ENCODE peak calls at places on chromosomes 16 and 17, in eight cellular contexts. Z is A549, H is uterus, A is GM13977, K is HCT116, M is fibroblast of lung, S is colonic mucosa, U is BE2C. P is an unnamed sample.

GRCh38 chr17:29099527-29099926 is 56.6 kb downstream of the PIPOX start:
- DNase-seq in Z (no peak), H (no peak), A (no peak), K (no peak), M (no peak), S (no peak), U (no peak), P (no peak)

GRCh38 chr17:1779571-1780074 is 17.8 kb downstream of the SERPINF1 start:
- DNase-seq in Z (no peak), H (peak), A (no peak), K (no peak), M (peak), S (peak), U (no peak), P (no peak)

GRCh38 chr17:80413771-80414507 is 1.0 kb upstream of the ENDOV start:
- DNase-seq in Z (no peak), H (no peak), A (peak), K (no peak), M (no peak), S (no peak), U (no peak), P (no peak)

GRCh38 chr17:48609754-48610281 is 999 bp downstream of the HOXB7 start:
- DNase-seq in Z (no peak), H (no peak), A (no peak), K (no peak), M (no peak), S (no peak), U (no peak), P (no peak)

GRCh38 chr16:47848481-47849109 is 307.2 kb downstream of the ABCC12 start:
- DNase-seq in Z (no peak), H (no peak), A (no peak), K (no peak), M (peak), S (no peak), U (no peak), P (peak)

GRCh38 chr17:68461589-68461988 is 4.3 kb upstream of the WIPI1 start:
- DNase-seq in Z (no peak), H (no peak), A (no peak), K (no peak), M (no peak), S (no peak), U (peak), P (no peak)

GRCh38 chr16:22235839-22236745 is 30.0 kb downstream of the EEF2K start:
- DNase-seq in Z (no peak), H (no peak), A (no peak), K (no peak), M (no peak), S (peak), U (no peak), P (no peak)

GRCh38 chr16:67445126-67445426 is 14.2 kb downstream of the HSD11B2 start:
- DNase-seq in Z (no peak), H (no peak), A (no peak), K (no peak), M (no peak), S (no peak), U (no peak), P (no peak)

GRCh38 chr17:80902197-80903019 is 89.2 kb upstream of the CHMP6 start:
- DNase-seq in Z (no peak), H (no peak), A (no peak), K (no peak), M (no peak), S (no peak), U (no peak), P (no peak)

GRCh38 chr17:32697728-32698625 is 178.9 kb downstream of the MYO1D start:
- DNase-seq in Z (no peak), H (no peak), A (no peak), K (no peak), M (no peak), S (no peak), U (no peak), P (no peak)

GRCh38 chr16:49436181-49436580 is 62.6 kb downstream of the C16orf78 start:
- DNase-seq in Z (no peak), H (no peak), A (no peak), K (no peak), M (no peak), S (no peak), U (no peak), P (no peak)

GRCh38 chr16:84879569-84880487 is 60.0 kb downstream of the CRISPLD2 start:
- DNase-seq in Z (peak), H (no peak), A (no peak), K (peak), M (peak), S (no peak), U (no peak), P (no peak)

GRCh38 chr16:85955566-85955965 is 56.6 kb downstream of the IRF8 start:
- DNase-seq in Z (no peak), H (no peak), A (no peak), K (no peak), M (no peak), S (no peak), U (no peak), P (no peak)

GRCh38 chr17:41895617-41896016 is 23.1 kb downstream of the ACLY start:
- DNase-seq in Z (no peak), H (peak), A (no peak), K (no peak), M (peak), S (no peak), U (peak), P (no peak)

GRCh38 chr17:9350083-9350482 is 225.5 kb downstream of the STX8 start:
- DNase-seq in Z (peak), H (no peak), A (no peak), K (peak), M (peak), S (no peak), U (no peak), P (no peak)

GRCh38 chr17:39001703-39002637 is 34.8 kb upstream of the FBXO47 start:
- DNase-seq in Z (peak), H (peak), A (no peak), K (no peak), M (peak), S (peak), U (no peak), P (no peak)

GRCh38 chr17:80393491-80393890 is 21.5 kb upstream of the ENDOV start:
- DNase-seq in Z (no peak), H (no peak), A (no peak), K (no peak), M (no peak), S (no peak), U (no peak), P (no peak)

GRCh38 chr16:88351521-88352101 is 31.1 kb upstream of the ZNF469 start:
- DNase-seq in Z (no peak), H (no peak), A (no peak), K (no peak), M (no peak), S (no peak), U (no peak), P (no peak)

GRCh38 chr16:56300901-56301351 is 109.6 kb downstream of the GNAO1 start:
- DNase-seq in Z (no peak), H (no peak), A (no peak), K (no peak), M (peak), S (no peak), U (no peak), P (no peak)

GRCh38 chr17:7132511-7133094 is 18.0 kb upstream of the ASGR2 start:
- DNase-seq in Z (no peak), H (no peak), A (peak), K (no peak), M (no peak), S (no peak), U (no peak), P (no peak)

GRCh38 chr17:72588961-72589360 is 468.1 kb downstream of the SOX9 start:
- DNase-seq in Z (peak), H (no peak), A (no peak), K (peak), M (peak), S (peak), U (peak), P (peak)

GRCh38 chr17:18141210-18141803 is 32.8 kb downstream of the MYO15A start:
- DNase-seq in Z (peak), H (peak), A (peak), K (no peak), M (peak), S (peak), U (peak), P (no peak)

GRCh38 chr17:10772425-10773380 is 31.2 kb downstream of the TMEM238L start:
- DNase-seq in Z (peak), H (no peak), A (no peak), K (peak), M (no peak), S (peak), U (peak), P (no peak)

GRCh38 chr17:66971249-66971648 is 6.7 kb downstream of the CACNG4 start:
- DNase-seq in Z (no peak), H (no peak), A (no peak), K (no peak), M (no peak), S (no peak), U (peak), P (no peak)

GRCh38 chr16:88196471-88197400 is 186.0 kb upstream of the ZNF469 start:
- DNase-seq in Z (no peak), H (no peak), A (no peak), K (no peak), M (no peak), S (no peak), U (no peak), P (no peak)

GRCh38 chr17:13008461-13008860 is 9.4 kb downstream of the ELAC2 start:
- DNase-seq in Z (no peak), H (no peak), A (no peak), K (no peak), M (no peak), S (no peak), U (no peak), P (no peak)

GRCh38 chr17:2094891-2095535 is 40.1 kb downstream of the HIC1 start:
- DNase-seq in Z (peak), H (peak), A (no peak), K (no peak), M (peak), S (no peak), U (peak), P (peak)

GRCh38 chr17:43998552-43998951 is 5.9 kb upstream of the NAGS start:
- DNase-seq in Z (no peak), H (no peak), A (no peak), K (no peak), M (peak), S (no peak), U (no peak), P (no peak)

GRCh38 chr17:43999024-43999423 is 5.4 kb upstream of the NAGS start:
- DNase-seq in Z (no peak), H (no peak), A (no peak), K (no peak), M (no peak), S (no peak), U (no peak), P (no peak)

GRCh38 chr17:43994272-43995149 is 9.9 kb upstream of the NAGS start:
- DNase-seq in Z (peak), H (peak), A (peak), K (no peak), M (peak), S (peak), U (peak), P (peak)

GRCh38 chr17:43992641-43993040 is 11.8 kb upstream of the NAGS start:
- DNase-seq in Z (no peak), H (no peak), A (no peak), K (no peak), M (no peak), S (no peak), U (no peak), P (no peak)

GRCh38 chr17:43995150-43995471 is 9.3 kb upstream of the NAGS start:
- DNase-seq in Z (no peak), H (no peak), A (no peak), K (no peak), M (no peak), S (no peak), U (no peak), P (no peak)
- TF ChIP-seq CTCF in Z (no peak), H (no peak), A (no peak), K (no peak), M (no peak), S (no peak), U (no peak), P (no peak)

GRCh38 chr16:5015887-5016286 is 17.8 kb downstream of the NAGPA start:
- DNase-seq in Z (no peak), H (no peak), A (no peak), K (no peak), M (no peak), S (no peak), U (no peak), P (no peak)
- TF ChIP-seq CTCF in Z (no peak), H (no peak), A (no peak), K (no peak), M (no peak), S (no peak), U (no peak), P (no peak)

GRCh38 chr17:45574376-45574775 is 83.9 kb upstream of the PLEKHM1 start:
- DNase-seq in Z (peak), H (no peak), A (no peak), K (no peak), M (peak), S (no peak), U (no peak), P (no peak)
- TF ChIP-seq CTCF in Z (no peak), H (no peak), A (no peak), K (no peak), M (no peak), S (no peak), U (no peak), P (no peak)

GRCh38 chr17:75679706-75680201 is 12.6 kb downstream of the SAP30BP start:
- DNase-seq in Z (peak), H (peak), A (no peak), K (no peak), M (peak), S (peak), U (no peak), P (no peak)
- TF ChIP-seq CTCF in Z (peak), H (no peak), A (no peak), K (peak), M (no peak), S (no peak), U (no peak), P (peak)

GRCh38 chr16:74767749-74768148 is 6.9 kb downstream of the FA2H start:
- DNase-seq in Z (no peak), H (no peak), A (no peak), K (no peak), M (no peak), S (no peak), U (no peak), P (no peak)

GRCh38 chr16:74769791-74770190 is 4.8 kb downstream of the FA2H start:
- DNase-seq in Z (no peak), H (no peak), A (no peak), K (no peak), M (no peak), S (no peak), U (no peak), P (no peak)

GRCh38 chr16:74768239-74768638 is 6.4 kb downstream of the FA2H start:
- DNase-seq in Z (no peak), H (no peak), A (no peak), K (no peak), M (no peak), S (no peak), U (no peak), P (no peak)

GRCh38 chr16:74770826-74771526 is 3.6 kb downstream of the FA2H start:
- DNase-seq in Z (no peak), H (no peak), A (no peak), K (no peak), M (no peak), S (peak), U (no peak), P (no peak)

DNA sequence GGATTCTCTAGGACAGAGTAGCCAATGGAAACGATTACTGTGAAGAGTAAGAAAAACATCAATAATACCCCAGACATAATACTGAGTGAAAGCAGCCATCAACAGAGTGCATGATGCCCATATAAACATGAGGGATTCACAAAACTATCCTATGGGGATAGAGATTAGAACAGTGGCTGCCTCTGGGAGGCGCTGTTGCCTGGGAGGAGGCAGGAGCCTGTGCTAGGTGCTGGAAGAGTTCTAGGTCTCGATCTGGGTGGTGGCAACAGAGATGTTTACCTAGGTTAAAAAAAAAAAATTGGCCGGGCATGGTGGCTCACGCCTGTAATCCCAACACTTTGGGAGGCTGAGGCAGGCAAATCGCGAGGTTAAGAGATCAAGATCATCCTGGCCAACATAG is 7.9 kb downstream of the FA2H start:
- DNase-seq in Z (no peak), H (no peak), A (no peak), K (no peak), M (no peak), S (no peak), U (no peak), P (no peak)
- TF ChIP-seq CTCF in Z (peak), H (no peak), A (peak), K (peak), M (no peak), S (no peak), U (peak), P (no peak)